ENCODE peak calls at places on chromosomes 1 and 21, in five cellular contexts. G is ovary, I is fibroblast of the aortic adventitia, F is RWPE1, Y is neural crest cell. N is an unnamed sample.

GRCh38 chr21:37670883-37671282 is 245.4 kb downstream of the KCNJ6 start:
- DNase-seq in Y (no peak), G (no peak), I (peak), F (peak), N (no peak)

GRCh38 chr21:45592208-45592619 is 50.0 kb upstream of the SLC19A1 start:
- DNase-seq in G (no peak), Y (no peak), I (peak), F (no peak), N (no peak)

GRCh38 chr1:20792177-20792576 is 5.1 kb upstream of the HP1BP3 start:
- DNase-seq in F (no peak), Y (no peak), I (peak), G (peak), N (no peak)

GRCh38 chr1:108051625-108052382 is 86.8 kb upstream of the VAV3 start:
- DNase-seq in G (no peak), Y (no peak), I (no peak), F (no peak), N (no peak)

GRCh38 chr1:64645742-64646141 is 99.1 kb upstream of the RAVER2 start:
- DNase-seq in I (no peak), Y (no peak), G (no peak), F (no peak), N (no peak)

GRCh38 chr1:186841599-186841998 is 12.8 kb downstream of the PLA2G4A start:
- DNase-seq in G (no peak), F (no peak), Y (no peak), I (peak), N (no peak)

GRCh38 chr1:76145332-76145731 is 70.8 kb downstream of the ST6GALNAC3 start:
- DNase-seq in Y (no peak), F (no peak), G (no peak), I (no peak), N (no peak)

GRCh38 chr1:109040627-109041613 is 982 bp downstream of the WDR47 start:
- DNase-seq in I (peak), Y (peak), G (peak), F (peak), N (no peak)

GRCh38 chr21:45504021-45504515 is 38.2 kb downstream of the SLC19A1 start:
- DNase-seq in F (no peak), Y (no peak), I (no peak), G (peak), N (no peak)

GRCh38 chr1:67831850-67832513 is 1.3 kb downstream of the GNG12 start:
- DNase-seq in F (peak), G (peak), Y (peak), I (peak), N (no peak)

GRCh38 chr1:66519988-66520387 is 14.0 kb upstream of the SGIP1 start:
- DNase-seq in F (no peak), Y (no peak), I (no peak), G (no peak), N (no peak)

GRCh38 chr21:16569679-16570078 is 839.9 kb downstream of the USP25 start:
- DNase-seq in Y (no peak), G (no peak), F (no peak), I (peak), N (no peak)

GRCh38 chr1:248816042-248816851 is 9.5 kb downstream of the SH3BP5L start:
- DNase-seq in Y (no peak), F (no peak), G (no peak), I (no peak), N (no peak)

GRCh38 chr1:16061255-16061654 is 12.2 kb downstream of the FAM131C start:
- DNase-seq in Y (no peak), G (no peak), F (no peak), I (no peak), N (no peak)

GRCh38 chr21:46207006-46207919 is 21.3 kb downstream of the LSS start:
- DNase-seq in I (no peak), F (no peak), Y (no peak), G (no peak), N (no peak)

GRCh38 chr1:220708929-220709801 is 19.0 kb downstream of the C1orf115 start:
- DNase-seq in G (no peak), I (no peak), Y (no peak), F (no peak), N (no peak)

GRCh38 chr1:224696891-224697765 is 81.0 kb downstream of the CNIH3 start:
- DNase-seq in I (peak), Y (no peak), G (no peak), F (peak), N (no peak)

GRCh38 chr1:10975567-10976326 is 36.7 kb upstream of the TARDBP start:
- DNase-seq in I (peak), F (peak), G (no peak), Y (no peak), N (no peak)

GRCh38 chr1:151166506-151166956 is 587 bp downstream of the SCNM1 start:
- DNase-seq in Y (no peak), F (peak), G (no peak), I (peak), N (no peak)

GRCh38 chr21:40681164-40681859 is 165.6 kb downstream of the DSCAM start:
- DNase-seq in Y (no peak), F (no peak), G (no peak), I (no peak), N (no peak)

GRCh38 chr1:214568328-214568727 is 16.9 kb upstream of the PTPN14 start:
- DNase-seq in Y (no peak), G (no peak), I (peak), F (no peak), N (no peak)

GRCh38 chr1:29425656-29426055 is 189.3 kb downstream of the PTPRU start:
- DNase-seq in F (no peak), G (no peak), I (no peak), Y (no peak), N (no peak)

GRCh38 chr1:116365353-116365780 is 7.7 kb upstream of the ATP1A1 start:
- DNase-seq in I (peak), Y (no peak), G (no peak), F (no peak), N (no peak)

GRCh38 chr1:46522184-46522968 is 29.1 kb downstream of the KNCN start:
- DNase-seq in F (peak), Y (no peak), G (no peak), I (peak), N (no peak)

GRCh38 chr1:155978325-155978972 is at the start of gene ARHGEF2:
- DNase-seq in F (peak), Y (peak), G (peak), I (peak), N (peak)

GRCh38 chr1:199522936-199523335 is 504.6 kb upstream of the NR5A2 start:
- DNase-seq in G (no peak), F (no peak), I (peak), Y (no peak), N (no peak)

GRCh38 chr21:31713973-31714740 is 17.8 kb downstream of the SCAF4 start:
- DNase-seq in Y (no peak), I (no peak), G (no peak), F (no peak), N (no peak)

GRCh38 chr1:157004771-157005170 is 40.8 kb downstream of the ARHGEF11 start:
- DNase-seq in Y (no peak), I (peak), F (no peak), G (no peak), N (no peak)

GRCh38 chr1:230797376-230798186 is 50.4 kb downstream of the CAPN9 start:
- DNase-seq in I (peak), F (peak), G (peak), Y (peak), N (no peak)

GRCh38 chr1:214125819-214126218 is 138.0 kb downstream of the PROX1 start:
- DNase-seq in G (no peak), Y (no peak), I (no peak), F (no peak), N (no peak)

GRCh38 chr1:35454616-35455015 is 102.6 kb downstream of the KIAA0319L start:
- DNase-seq in I (peak), F (no peak), G (no peak), Y (no peak), N (no peak)

GRCh38 chr1:177286396-177286795 is 115.6 kb downstream of the BRINP2 start:
- DNase-seq in G (no peak), Y (no peak), F (no peak), I (peak), N (no peak)

GRCh38 chr1:5649795-5650194 is 342.4 kb downstream of the NPHP4 start:
- DNase-seq in I (no peak), F (no peak), G (no peak), Y (no peak), N (no peak)

GRCh38 chr1:31510304-31510703 is 66.0 kb upstream of the TINAGL1 start:
- DNase-seq in I (no peak), Y (no peak), F (no peak), G (no peak), N (no peak)

GRCh38 chr1:223479261-223479660 is 86.0 kb downstream of the CCDC185 start:
- DNase-seq in I (no peak), Y (no peak), F (no peak), G (no peak), N (no peak)

GRCh38 chr1:69196071-69196470 is 371.7 kb upstream of the LRRC7 start:
- DNase-seq in Y (no peak), F (no peak), I (peak), G (no peak), N (no peak)

GRCh38 chr1:53949023-53949611 is 3.0 kb downstream of the LRRC42 start:
- DNase-seq in F (peak), G (peak), Y (peak), I (peak), N (no peak)
- TF ChIP-seq CTCF in F (peak), G (peak), Y (peak), I (peak), N (peak)

GRCh38 chr1:9687120-9687875 is 35.8 kb downstream of the PIK3CD start:
- DNase-seq in G (peak), Y (peak), F (peak), I (no peak), N (peak)
- TF ChIP-seq CTCF in G (peak), Y (peak), F (no peak), I (peak), N (no peak)

GRCh38 chr1:166133276-166133841 is 33.4 kb downstream of the FAM78B start:
- DNase-seq in Y (no peak), I (peak), F (no peak), G (no peak), N (no peak)
- TF ChIP-seq CTCF in Y (peak), I (peak), F (no peak), G (no peak), N (peak)

DNA sequence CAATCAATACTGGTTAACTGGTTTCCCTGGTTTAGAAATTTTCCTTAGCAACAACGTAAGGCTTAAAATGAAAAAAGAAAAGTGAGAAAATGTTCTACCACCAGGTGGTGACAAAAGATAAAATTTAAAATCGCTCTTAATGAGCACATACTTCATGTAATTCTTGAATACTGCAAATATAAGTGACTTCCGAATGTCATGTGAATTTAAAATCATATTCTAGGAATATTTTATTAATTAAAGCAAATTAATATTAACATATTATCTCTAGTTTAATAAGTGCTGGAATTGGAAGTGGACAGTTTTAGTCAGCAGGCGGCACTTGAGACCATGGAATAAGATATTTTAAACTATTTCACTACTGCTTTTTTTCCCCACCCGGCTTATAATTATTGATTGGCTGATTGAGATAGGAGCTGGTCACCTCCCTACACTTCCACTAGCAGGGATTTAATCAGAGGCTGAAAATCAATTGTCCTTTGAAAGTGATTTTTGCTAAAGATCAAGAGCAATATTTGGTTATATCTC is 5.0 kb upstream of the ADAMTS1 start:
- DNase-seq in I (peak), Y (no peak), F (peak), G (no peak), N (no peak)
- TF ChIP-seq CTCF in I (peak), Y (peak), F (peak), G (peak), N (peak)

DNA sequence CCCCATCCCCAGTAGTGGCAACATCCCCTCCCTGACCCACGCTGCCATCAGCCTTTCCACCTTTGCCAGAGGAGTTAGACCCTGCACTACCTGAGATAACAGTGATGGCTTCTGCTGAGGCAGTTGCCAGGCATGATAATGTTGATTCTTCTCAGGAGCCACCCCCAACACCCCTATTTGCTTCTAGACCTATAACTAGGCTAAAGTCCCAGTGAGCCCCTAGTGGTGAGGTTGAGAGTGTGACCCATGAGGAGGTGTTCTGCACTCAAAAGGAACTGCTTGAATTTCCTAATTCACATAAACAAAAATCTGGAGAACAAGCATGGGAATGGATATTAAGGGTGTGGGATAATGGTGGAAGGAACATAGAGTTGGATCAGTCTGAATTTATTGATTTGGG is 159.6 kb upstream of the COL11A1 start:
- DNase-seq in Y (no peak), G (no peak), F (no peak), I (no peak), N (no peak)
- TF ChIP-seq CTCF in Y (peak), G (no peak), F (no peak), I (no peak), N (no peak)

N was measured in D721Med.